ENCODE peak calls at places on chromosomes 1 and 21, in four cellular contexts. H, L, D and P are unnamed samples.

GRCh38 chr1:31562707-31563360 is 13.5 kb upstream of the TINAGL1 start:
- DNase-seq in H (no peak), L (no peak), D (no peak), P (no peak)

GRCh38 chr1:47523812-47524170 is 85.9 kb downstream of the FOXD2 start:
- DNase-seq in H (no peak), L (no peak), D (no peak), P (no peak)

GRCh38 chr1:179926494-179927205 is 28.0 kb upstream of the CEP350 start:
- DNase-seq in H (no peak), L (no peak), D (no peak), P (no peak)

GRCh38 chr1:95236784-95237575 is 3.0 kb downstream of the RWDD3 start:
- DNase-seq in H (no peak), L (no peak), D (no peak), P (no peak)

GRCh38 chr21:42775891-42776290 is 103.4 kb downstream of the WDR4 start:
- DNase-seq in H (no peak), L (no peak), D (no peak), P (no peak)

GRCh38 chr1:98157524-98158293 is 236.9 kb upstream of the DPYD start:
- DNase-seq in H (no peak), L (no peak), D (no peak), P (no peak)

GRCh38 chr1:167922023-167922422 is 8.1 kb upstream of the ADCY10 start:
- DNase-seq in H (no peak), L (no peak), D (no peak), P (no peak)

GRCh38 chr1:155081472-155082300 is 3.0 kb downstream of the EFNA3 start:
- DNase-seq in H (no peak), L (no peak), D (no peak), P (peak; percentile 41)

GRCh38 chr1:203643213-203644045 is 16.8 kb downstream of the ATP2B4 start:
- DNase-seq in H (no peak), L (no peak), D (no peak), P (no peak)

GRCh38 chr1:92754000-92754787 is 30.7 kb downstream of the EVI5 start:
- DNase-seq in H (no peak), L (no peak), D (no peak), P (no peak)

GRCh38 chr1:90616395-90616794 is 100.7 kb downstream of the BARHL2 start:
- DNase-seq in H (peak; percentile 8), L (peak; percentile 22), D (peak; percentile 14), P (peak; percentile 66)

GRCh38 chr1:94926365-94926914 is 470 bp downstream of the CNN3 start:
- DNase-seq in H (peak; percentile 85), L (no peak), D (peak; percentile 36), P (peak; percentile 65)

GRCh38 chr1:231778009-231778719 is 151.6 kb downstream of the DISC1 start:
- DNase-seq in H (no peak), L (no peak), D (no peak), P (no peak)

GRCh38 chr1:179083031-179083345 is 1.1 kb downstream of the TOR3A start:
- DNase-seq in H (peak; percentile 48), L (no peak), D (no peak), P (no peak)

GRCh38 chr21:27339902-27340301 is 373.0 kb upstream of the ADAMTS5 start:
- DNase-seq in H (peak; percentile 38), L (no peak), D (no peak), P (no peak)

GRCh38 chr1:116150368-116150767 is 39.2 kb downstream of the MAB21L3 start:
- DNase-seq in H (no peak), L (no peak), D (no peak), P (no peak)

GRCh38 chr1:198880818-198881597 is 242.2 kb downstream of the PTPRC start:
- DNase-seq in H (no peak), L (no peak), D (peak; percentile 13), P (no peak)

GRCh38 chr1:180215856-180216625 is 14.0 kb upstream of the LHX4 start:
- DNase-seq in H (no peak), L (no peak), D (no peak), P (no peak)

GRCh38 chr1:68456207-68456606 is 6.5 kb upstream of the RPE65 start:
- DNase-seq in H (no peak), L (no peak), D (no peak), P (no peak)

GRCh38 chr1:224589006-224589405 is 27.1 kb upstream of the CNIH3 start:
- DNase-seq in H (no peak), L (no peak), D (no peak), P (no peak)

GRCh38 chr1:3341236-3341994 is 113.0 kb upstream of the ARHGEF16 start:
- DNase-seq in H (no peak), L (no peak), D (no peak), P (no peak)

GRCh38 chr1:207831517-207832327 is 79.2 kb downstream of the CD34 start:
- DNase-seq in H (no peak), L (no peak), D (no peak), P (no peak)

GRCh38 chr1:119351997-119352396 is 16.6 kb upstream of the HAO2 start:
- DNase-seq in H (no peak), L (no peak), D (no peak), P (no peak)

GRCh38 chr1:14320518-14320917 is 278.0 kb upstream of the KAZN start:
- DNase-seq in H (no peak), L (no peak), D (no peak), P (no peak)

GRCh38 chr1:174812026-174812425 is 187.7 kb upstream of the CACYBP start:
- DNase-seq in H (no peak), L (no peak), D (no peak), P (no peak)

GRCh38 chr1:43867946-43868740 is 65.5 kb upstream of the ARTN start:
- DNase-seq in H (no peak), L (no peak), D (no peak), P (no peak)

GRCh38 chr1:184866991-184867788 is 107.1 kb downstream of the NIBAN1 start:
- DNase-seq in H (no peak), L (no peak), D (no peak), P (no peak)

GRCh38 chr1:8831329-8831728 is 13.9 kb upstream of the RERE start:
- DNase-seq in H (no peak), L (no peak), D (no peak), P (no peak)

GRCh38 chr1:17028662-17029188 is 17.0 kb upstream of the ATP13A2 start:
- DNase-seq in H (no peak), L (no peak), D (no peak), P (no peak)

GRCh38 chr1:215132156-215132555 is 49.6 kb downstream of the KCNK2 start:
- DNase-seq in H (no peak), L (no peak), D (no peak), P (no peak)
- TF ChIP-seq FOXJ3 in H (no peak), L (no peak), D (no peak), P (no peak)

DNA sequence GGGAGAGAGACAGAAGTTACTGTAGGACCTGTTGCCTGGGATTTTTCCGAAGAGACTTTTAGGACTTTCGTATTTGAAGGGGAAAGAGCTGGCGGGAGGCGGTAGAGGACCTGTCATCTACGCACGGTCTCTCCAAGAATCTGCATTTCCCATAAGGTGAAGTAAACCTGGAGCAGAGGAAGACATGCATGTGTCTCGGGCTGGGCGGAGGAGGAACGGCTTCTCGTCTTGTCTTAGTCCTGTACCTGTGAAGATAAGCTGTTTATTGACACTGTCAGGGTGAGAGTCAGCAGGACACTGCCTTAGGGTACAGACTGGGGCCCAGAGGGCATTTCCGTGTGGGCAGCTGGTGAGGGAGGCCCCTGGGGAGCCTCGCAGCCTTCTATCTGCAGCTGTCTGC is 123.4 kb upstream of the COL6A1 start:
- DNase-seq in H (no peak), L (no peak), D (no peak), P (no peak)
- TF ChIP-seq FOXJ3 in H (no peak), L (no peak), D (no peak), P (no peak)

DNA sequence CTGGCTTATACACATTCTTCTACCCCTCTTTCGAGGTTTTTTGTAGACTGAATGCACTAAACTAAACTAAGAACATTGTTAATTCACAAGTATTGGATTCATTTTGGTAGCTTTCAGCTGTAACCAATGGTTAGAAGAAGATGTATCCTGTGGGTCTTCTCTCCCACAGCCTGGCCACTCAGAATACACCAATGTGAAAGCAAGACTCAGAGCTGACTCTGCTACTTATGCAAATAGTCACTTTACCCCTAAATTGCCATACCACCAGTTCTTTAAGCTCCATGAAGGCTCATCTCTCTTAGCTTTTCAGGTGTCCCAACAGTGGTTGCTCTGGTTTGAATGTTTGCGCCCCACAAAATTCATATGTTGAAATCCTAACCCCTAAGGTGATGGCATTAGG is 60.1 kb downstream of the RGS13 start:
- DNase-seq in H (no peak), L (no peak), D (no peak), P (no peak)
- TF ChIP-seq FOXJ3 in H (no peak), L (no peak), D (no peak), P (no peak)

GRCh38 chr1:32754282-32755097 is 51.9 kb upstream of the SYNC start:
- DNase-seq in H (peak; percentile 71), L (peak; percentile 78), D (no peak), P (peak; percentile 82)

GRCh38 chr1:32757213-32757895 is 54.8 kb upstream of the SYNC start:
- DNase-seq in H (no peak), L (peak; percentile 88), D (no peak), P (no peak)

GRCh38 chr1:32753532-32754281 is 51.1 kb upstream of the SYNC start:
- DNase-seq in H (peak; percentile 100), L (peak; percentile 99), D (no peak), P (peak; percentile 89)

GRCh38 chr1:32755810-32756159 is 53.2 kb upstream of the SYNC start:
- DNase-seq in H (no peak), L (no peak), D (no peak), P (no peak)

GRCh38 chr1:32755098-32755809 is 52.7 kb upstream of the SYNC start:
- DNase-seq in H (no peak), L (no peak), D (no peak), P (no peak)
- TF ChIP-seq FOXJ3 in H (no peak), L (no peak), D (no peak), P (no peak)